ENCODE peak calls at places on chromosomes 16 and 17, in four cellular contexts. A, U, X and M are unnamed samples. For H3K4me1 and H3K36me3, the result is how much of the 10 kb centered on the place peaks cover.

GRCh38 chr17:57899822-57900221 is 50.0 kb upstream of the MRPS23 start:
- DNase-seq in X (no peak), U (no peak), A (peak), M (no peak)

GRCh38 chr17:75472119-75472518 is 15.7 kb downstream of the TMEM94 start:
- DNase-seq in U (no peak), X (no peak), A (no peak), M (no peak)

GRCh38 chr17:47120521-47121095 is 68.5 kb downstream of the CDC27 start:
- DNase-seq in U (no peak), X (no peak), A (peak), M (no peak)

GRCh38 chr16:68086336-68086821 is 1.2 kb downstream of the NFATC3 start:
- DNase-seq in X (no peak), A (peak), U (no peak), M (peak)

GRCh38 chr16:17266606-17267313 is 204.0 kb downstream of the XYLT1 start:
- DNase-seq in A (no peak), X (no peak), U (no peak), M (no peak)

GRCh38 chr16:12819126-12820117 is 15.7 kb upstream of the CPPED1 start:
- DNase-seq in X (peak), A (peak), U (peak), M (peak)

GRCh38 chr16:7866144-7866543 is 533.5 kb downstream of the RBFOX1 start:
- DNase-seq in X (no peak), A (no peak), U (no peak), M (no peak)

GRCh38 chr17:31386542-31387075 is 4.9 kb upstream of the RAB11FIP4 start:
- DNase-seq in A (no peak), U (no peak), X (no peak), M (no peak)

GRCh38 chr17:19453296-19453695 is 42.3 kb downstream of the RNF112 start:
- DNase-seq in A (no peak), X (no peak), U (no peak), M (no peak)

GRCh38 chr17:3865166-3865565 is 19.1 kb upstream of the NCBP3 start:
- DNase-seq in U (no peak), A (peak), X (no peak), M (no peak)

GRCh38 chr17:45370949-45371413 is 54.2 kb upstream of the MAP3K14 start:
- DNase-seq in A (peak), X (no peak), U (no peak), M (no peak)

GRCh38 chr16:19179890-19180490 is 11.9 kb downstream of the SYT17 start:
- DNase-seq in A (peak), X (peak), U (peak), M (peak)

GRCh38 chr16:81097230-81097629 is 1.0 kb upstream of the GCSH start:
- DNase-seq in X (no peak), U (no peak), A (no peak), M (no peak)

GRCh38 chr17:82400830-82401229 is 17.3 kb upstream of the HEXD start:
- DNase-seq in U (no peak), A (no peak), X (peak), M (no peak)

GRCh38 chr17:17792551-17793377 is 44.0 kb downstream of the SREBF1 start:
- DNase-seq in A (peak), U (no peak), X (peak), M (no peak)

GRCh38 chr17:15957206-15957605 is 12.3 kb downstream of the ADORA2B start:
- DNase-seq in A (no peak), X (no peak), U (no peak), M (no peak)

GRCh38 chr16:67150058-67150832 is 553 bp downstream of the B3GNT9 start:
- DNase-seq in X (peak), A (peak), U (no peak), M (no peak)

GRCh38 chr17:21375757-21376584 is at the start of gene KCNJ12:
- DNase-seq in X (no peak), A (peak), U (no peak), M (no peak)

GRCh38 chr17:77215281-77215680 is 74.5 kb downstream of the SEC14L1 start:
- DNase-seq in X (no peak), A (no peak), U (no peak), M (no peak)

GRCh38 chr17:76492250-76492988 is 8.8 kb downstream of the RHBDF2 start:
- DNase-seq in X (no peak), A (no peak), U (no peak), M (no peak)

GRCh38 chr17:34579979-34580684 is 750 bp downstream of the TMEM132E start:
- DNase-seq in A (peak), X (no peak), U (peak), M (no peak)

GRCh38 chr16:71707199-71707598 is 17.3 kb downstream of the PHLPP2 start:
- DNase-seq in X (no peak), U (no peak), A (no peak), M (peak)

GRCh38 chr17:9324864-9325263 is 250.8 kb downstream of the STX8 start:
- DNase-seq in X (no peak), U (no peak), A (no peak), M (no peak)

GRCh38 chr16:67470314-67470713 is 10.6 kb downstream of the ATP6V0D1 start:
- DNase-seq in A (no peak), U (peak), X (no peak), M (no peak)

GRCh38 chr17:73278049-73278464 is 16.4 kb upstream of the CPSF4L start:
- DNase-seq in X (no peak), U (no peak), A (no peak), M (peak)

GRCh38 chr16:21101631-21102420 is 48.8 kb downstream of the DNAH3 start:
- DNase-seq in X (peak), A (peak), U (peak), M (peak)

DNA sequence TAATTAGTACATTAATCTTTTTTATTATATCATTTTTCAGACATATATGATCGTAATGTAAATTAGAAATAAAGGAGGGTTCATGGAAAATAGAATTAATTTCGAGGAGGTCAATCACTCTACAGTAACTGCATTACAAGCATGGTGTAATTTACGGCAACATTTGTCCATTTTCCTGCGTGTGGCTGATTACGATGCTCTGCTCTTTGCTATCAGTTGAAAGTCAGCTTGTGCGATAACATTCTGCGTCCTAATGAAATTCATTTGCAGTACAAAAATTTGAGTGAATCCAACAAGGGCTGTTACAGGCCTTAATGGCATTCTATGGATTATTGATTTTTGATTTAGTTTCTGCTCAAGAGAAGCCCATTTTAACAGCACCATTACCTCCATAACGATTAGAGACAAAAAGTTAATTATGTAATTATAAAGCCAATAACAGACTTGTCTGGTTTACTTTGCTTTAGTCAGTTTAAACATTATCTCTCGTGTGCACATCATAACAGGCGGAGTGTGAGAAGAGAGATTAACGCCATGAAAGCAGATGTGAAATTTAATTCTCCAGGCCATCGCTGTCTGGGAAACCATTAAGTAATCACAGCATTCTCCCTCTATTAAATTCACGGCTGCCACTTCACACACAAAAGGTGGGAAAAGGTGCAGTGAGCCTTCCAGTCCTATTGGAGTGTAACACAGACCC is 256.4 kb upstream of the IRX3 start:
- DNase-seq in U (no peak), A (no peak), X (no peak), M (no peak)
- H3K4me1 ChIP-seq in U (under half), A (under half), X (under half), M (under half)

DNA sequence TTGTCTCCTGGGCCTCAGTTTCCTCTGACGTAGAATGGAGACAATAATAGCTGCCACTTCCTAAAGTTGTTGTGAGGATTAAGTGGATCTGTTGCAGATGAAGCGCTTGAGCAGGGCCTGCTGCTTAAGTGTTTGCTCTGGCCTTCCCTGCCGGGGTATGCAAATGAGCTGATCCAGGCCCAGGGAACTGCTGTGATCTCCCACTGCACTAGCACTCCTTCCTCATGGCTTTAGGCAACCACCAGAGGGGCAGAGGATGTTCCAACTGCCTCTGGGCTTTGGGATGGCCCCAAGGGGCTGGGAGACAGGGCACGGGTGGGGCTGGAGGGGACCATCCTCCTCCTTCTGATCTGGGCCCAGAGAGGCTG is 6.2 kb downstream of the SBK1 start:
- DNase-seq in X (no peak), U (no peak), A (no peak), M (no peak)
- H3K36me3 ChIP-seq in X (under half), U (under half), A (under half), M (under half)

GRCh38 chr17:78977992-78978973 is 1.4 kb downstream of the LGALS3BP start:
- DNase-seq in X (no peak), U (peak), A (no peak), M (no peak)
- H3K4me3 ChIP-seq in X (no peak), U (peak), A (no peak), M (peak)

GRCh38 chr16:50567651-50568050 is 19.5 kb downstream of the NKD1 start:
- DNase-seq in A (no peak), U (no peak), X (no peak), M (no peak)
- H3K4me1 ChIP-seq in A (under half), U (under half), X (under half), M (under half)